ENCODE peak calls at places on chromosome 2, in ten cellular contexts. S is sigmoid colon, J is K562, O is suprapubic skin, K is tibial nerve, A is A549, V is stomach, B is ovary, W is HepG2, T is SK-N-SH. U is an unnamed sample.

GRCh38 chr2:110851531-110851930 is 119.2 kb downstream of the ACOXL start:
- DNase-seq in S (no peak), J (no peak), O (peak), K (no peak), A (no peak), V (no peak), B (no peak), W (no peak), T (no peak), U (no peak)

GRCh38 chr2:82996217-82996616 is 1462.9 kb downstream of the SUCLG1 start:
- DNase-seq in S (no peak), J (no peak), O (no peak), K (no peak), A (no peak), V (no peak), B (no peak), W (no peak), T (no peak), U (no peak)

GRCh38 chr2:77458216-77458615 is 64.0 kb downstream of the LRRTM4 start:
- DNase-seq in S (no peak), J (no peak), O (no peak), K (no peak), A (no peak), V (no peak), B (no peak), W (no peak), T (no peak), U (no peak)

GRCh38 chr2:180360283-180360618 is 353.2 kb upstream of the CWC22 start:
- DNase-seq in S (no peak), J (no peak), O (peak), K (no peak), A (no peak), V (no peak), B (no peak), W (no peak), T (no peak), U (no peak)

GRCh38 chr2:128779301-128780095 is 460.8 kb upstream of the HS6ST1 start:
- DNase-seq in S (peak), J (no peak), O (no peak), K (no peak), A (no peak), V (no peak), B (no peak), W (no peak), T (no peak), U (no peak)

GRCh38 chr2:20494246-20494645 is 47.4 kb downstream of the RHOB start:
- DNase-seq in S (no peak), J (no peak), O (no peak), K (no peak), A (no peak), V (no peak), B (no peak), W (no peak), T (no peak), U (no peak)

GRCh38 chr2:130183500-130184373 is 1.7 kb downstream of the MZT2B start:
- DNase-seq in S (peak), J (no peak), O (no peak), K (no peak), A (no peak), V (no peak), B (peak), W (peak), T (peak), U (no peak)

GRCh38 chr2:190835303-190835930 is 45.2 kb upstream of the GLS start:
- DNase-seq in S (peak), J (no peak), O (no peak), K (no peak), A (peak), V (no peak), B (peak), W (no peak), T (peak), U (no peak)

GRCh38 chr2:203861607-203862006 is 6.0 kb upstream of the CTLA4 start:
- DNase-seq in S (no peak), J (no peak), O (no peak), K (no peak), A (no peak), V (no peak), B (no peak), W (no peak), T (no peak), U (no peak)

GRCh38 chr2:218773881-218774280 is 8.1 kb upstream of the CYP27A1 start:
- DNase-seq in S (no peak), J (no peak), O (no peak), K (no peak), A (no peak), V (no peak), B (no peak), W (no peak), T (no peak), U (no peak)

GRCh38 chr2:46298522-46299351 is 1.5 kb downstream of the EPAS1 start:
- DNase-seq in S (peak), J (peak), O (peak), K (no peak), A (peak), V (peak), B (peak), W (no peak), T (peak), U (peak)

GRCh38 chr2:29071032-29071975 is 3.0 kb downstream of the PCARE start:
- DNase-seq in S (no peak), J (no peak), O (no peak), K (no peak), A (no peak), V (no peak), B (no peak), W (no peak), T (no peak), U (no peak)

GRCh38 chr2:144322379-144322778 is 197.5 kb downstream of the ZEB2 start:
- DNase-seq in S (no peak), J (no peak), O (no peak), K (no peak), A (no peak), V (no peak), B (no peak), W (no peak), T (no peak), U (no peak)

DNA sequence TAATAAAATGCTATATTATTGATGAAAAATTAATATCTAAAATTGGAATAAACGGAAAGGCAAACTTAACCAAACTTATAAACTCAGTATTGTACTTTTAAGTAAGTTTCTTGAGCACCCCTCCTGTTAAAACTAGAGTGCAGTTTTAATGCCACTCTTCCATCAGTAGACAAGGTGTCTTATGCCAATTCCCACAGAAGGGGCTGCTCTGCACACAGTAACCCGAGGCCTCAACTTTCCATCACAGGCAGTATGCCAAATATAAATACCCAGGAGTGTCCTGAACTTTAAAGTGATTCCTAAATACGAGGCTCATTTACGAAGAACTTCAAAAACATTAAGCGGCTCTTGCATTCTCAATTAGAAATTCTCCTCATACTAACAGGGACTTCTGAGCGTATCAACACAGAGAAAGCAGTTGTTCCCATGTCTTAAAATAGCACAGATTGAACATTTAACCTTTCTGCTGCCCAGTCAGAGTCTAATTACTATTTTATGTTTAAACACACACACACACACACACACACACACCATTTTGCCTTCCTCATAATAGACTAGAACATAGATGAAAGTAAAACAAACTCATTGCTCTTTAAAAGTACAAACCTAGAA is 638.6 kb downstream of the ERBB4 start:
- DNase-seq in S (no peak), J (no peak), O (no peak), K (no peak), A (no peak), V (no peak), B (no peak), W (no peak), T (no peak), U (no peak)
- TF ChIP-seq EP300 in S (no peak), J (no peak), O (no peak), K (no peak), A (no peak), V (no peak), B (no peak), W (no peak), T (no peak), U (no peak)

GRCh38 chr2:196242131-196242620 is 70.8 kb upstream of the STK17B start:
- DNase-seq in S (no peak), J (no peak), O (no peak), K (no peak), A (no peak), V (no peak), B (no peak), W (no peak), T (no peak), U (no peak)

GRCh38 chr2:196245746-196246145 is 74.4 kb upstream of the STK17B start:
- DNase-seq in S (no peak), J (no peak), O (no peak), K (no peak), A (no peak), V (no peak), B (no peak), W (no peak), T (no peak), U (no peak)

GRCh38 chr2:196244516-196244915 is 73.1 kb upstream of the STK17B start:
- DNase-seq in S (no peak), J (no peak), O (no peak), K (no peak), A (no peak), V (no peak), B (no peak), W (no peak), T (no peak), U (no peak)

GRCh38 chr2:196247114-196247978 is 76.0 kb upstream of the STK17B start:
- DNase-seq in S (no peak), J (no peak), O (no peak), K (no peak), A (no peak), V (no peak), B (no peak), W (no peak), T (no peak), U (no peak)

DNA sequence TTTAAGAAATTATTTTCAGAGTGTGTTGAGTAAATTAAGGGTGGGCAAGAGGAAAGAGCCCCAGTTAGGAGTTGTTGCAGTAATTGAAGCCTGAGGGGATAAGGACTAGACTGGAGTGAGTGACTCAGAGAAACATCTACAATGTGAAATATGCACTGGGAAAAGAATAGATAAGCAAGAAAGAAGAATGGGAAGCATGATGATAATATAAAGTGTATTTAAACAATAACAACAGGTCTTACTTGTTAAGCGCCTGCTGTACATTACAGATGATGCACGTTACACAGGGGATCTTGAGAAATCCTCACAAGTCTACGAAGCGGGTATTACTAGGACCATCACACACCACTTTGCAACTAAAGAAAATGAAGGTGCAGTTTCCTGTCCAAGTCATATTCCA is 73.6 kb upstream of the STK17B start:
- DNase-seq in S (no peak), J (no peak), O (no peak), K (no peak), A (no peak), V (no peak), B (no peak), W (no peak), T (no peak), U (no peak)
- H3K4me3 ChIP-seq in S (no peak), J (no peak), O (no peak), K (no peak), A (no peak), V (no peak), B (no peak), W (no peak), T (no peak), U (no peak)

DNA sequence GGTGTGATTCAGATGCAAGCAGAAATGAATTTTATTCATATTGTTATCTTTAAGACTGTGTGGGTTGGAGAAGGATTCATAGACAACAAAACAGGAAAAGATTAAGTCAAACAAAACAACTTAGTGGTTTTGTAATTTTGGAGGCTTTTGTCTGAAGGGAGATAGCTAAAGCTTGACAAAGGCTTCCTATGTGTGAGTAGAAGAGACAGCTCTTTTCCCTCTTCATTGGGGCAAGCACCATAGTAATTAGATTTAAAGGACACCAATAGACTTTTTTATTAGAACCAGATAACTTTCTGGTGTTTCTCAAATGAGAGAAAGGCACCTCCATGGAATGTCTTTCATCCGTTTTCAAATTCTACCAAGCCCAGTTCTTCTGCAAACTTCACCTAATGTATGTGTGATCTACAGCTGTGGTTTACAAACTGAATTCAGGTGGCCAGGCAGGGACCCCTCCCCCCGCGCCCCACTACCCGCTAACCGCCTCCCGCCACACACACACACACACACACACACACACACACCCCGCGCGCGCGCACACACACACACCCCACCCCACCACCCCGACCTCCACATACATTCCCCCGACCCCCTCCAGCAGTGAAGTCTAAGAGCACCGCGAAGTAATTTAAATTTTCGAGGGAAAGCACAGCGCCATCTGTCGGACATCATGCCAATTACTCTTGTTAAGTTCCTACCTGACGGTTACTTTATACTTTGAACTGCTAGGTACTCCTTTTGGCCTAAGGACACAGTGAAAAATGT is 31.7 kb upstream of the PPP1R1C start:
- DNase-seq in S (no peak), J (peak), O (peak), K (peak), A (peak), V (peak), B (peak), W (peak), T (peak), U (peak)
- TF ChIP-seq EP300 in S (no peak), J (no peak), O (no peak), K (no peak), A (no peak), V (no peak), B (no peak), W (no peak), T (no peak), U (no peak)

GRCh38 chr2:224098473-224098872 is 59.4 kb upstream of the SERPINE2 start:
- DNase-seq in S (no peak), J (no peak), O (no peak), K (no peak), A (no peak), V (no peak), B (peak), W (no peak), T (no peak), U (no peak)
- H3K4me3 ChIP-seq in S (no peak), J (no peak), O (no peak), K (no peak), A (no peak), V (no peak), B (no peak), W (no peak), T (no peak), U (no peak)

U was measured in transverse colon.